ENCODE peak calls at places on chromosomes 7 and 10, in nine cellular contexts. P is GM13977; H is anterior cingulate cortex; W is MV-4-11; T is left ventricle myocardium inferior; G is SK-N-SH; N is caudate nucleus; U is stimulated activated CD8-positive, alpha-beta memory T cell treated with anti-CD3 and anti-CD28 coated beads, Interleukin-12 subunit alpha, Interleukin-12 subunit beta, amount 100 ng/mL, for 1 hour; C is fibroblast of pulmonary artery. D is an unnamed sample.

GRCh38 chr7:1669486-1669951 is 558 bp upstream of the ELFN1 start:
- DNase-seq in P (peak), U (no peak), W (no peak), H (no peak), N (no peak), G (peak), C (no peak), T (no peak), D (no peak)

GRCh38 chr7:105439174-105439893 is 50.6 kb upstream of the SRPK2 start:
- DNase-seq in U (no peak), C (peak), T (no peak), P (no peak), W (peak), G (peak), N (no peak), H (no peak), D (no peak)

GRCh38 chr10:93813507-93814465 is 56.0 kb downstream of the LGI1 start:
- DNase-seq in N (no peak), U (no peak), C (peak), H (peak), P (peak), T (peak), W (peak), G (peak), D (peak)

GRCh38 chr7:134782121-134782623 is 2.7 kb downstream of the CALD1 start:
- DNase-seq in N (no peak), C (peak), H (no peak), G (no peak), P (no peak), T (no peak), W (peak), U (no peak), D (no peak)

GRCh38 chr7:37947840-37948198 is 27.4 kb downstream of the EPDR1 start:
- DNase-seq in W (no peak), G (no peak), N (no peak), H (no peak), T (no peak), C (no peak), P (no peak), U (no peak), D (no peak)

GRCh38 chr7:107277331-107277730 is 108.5 kb downstream of the HBP1 start:
- DNase-seq in T (no peak), P (no peak), U (no peak), C (no peak), W (no peak), N (no peak), H (no peak), G (no peak), D (no peak)

GRCh38 chr10:15739437-15739970 is 19.8 kb upstream of the ITGA8 start:
- DNase-seq in N (no peak), P (no peak), H (no peak), C (no peak), T (no peak), W (no peak), G (no peak), U (no peak), D (no peak)

GRCh38 chr7:148084138-148084537 is 506.4 kb upstream of the C7orf33 start:
- DNase-seq in T (no peak), W (peak), N (no peak), P (peak), H (peak), C (peak), G (peak), U (no peak), D (peak)

GRCh38 chr10:128040681-128041080 is 85.5 kb downstream of the MKI67 start:
- DNase-seq in G (no peak), U (no peak), W (no peak), H (no peak), C (no peak), T (no peak), P (no peak), N (no peak), D (no peak)

GRCh38 chr10:103265712-103266329 is 11.1 kb upstream of the INA start:
- DNase-seq in G (no peak), H (no peak), N (no peak), C (peak), W (no peak), P (peak), U (no peak), T (no peak), D (no peak)

GRCh38 chr7:28093617-28094232 is 86.9 kb downstream of the JAZF1 start:
- DNase-seq in G (peak), C (peak), H (peak), N (no peak), T (peak), W (peak), P (peak), U (peak), D (peak)

GRCh38 chr10:101441539-101442455 is 87.8 kb downstream of the BTRC start:
- DNase-seq in U (no peak), H (no peak), N (no peak), T (no peak), G (peak), P (peak), C (peak), W (peak), D (peak)

GRCh38 chr10:77873558-77874380 is 52.8 kb downstream of the DLG5 start:
- DNase-seq in G (no peak), U (peak), C (peak), T (no peak), P (peak), W (no peak), N (no peak), H (no peak), D (no peak)

GRCh38 chr10:96974348-96974747 is 142.2 kb downstream of the LCOR start:
- DNase-seq in H (no peak), T (no peak), N (no peak), P (no peak), W (peak), U (no peak), G (peak), C (no peak), D (no peak)

GRCh38 chr7:100200693-100201092 is 19.1 kb upstream of the PVRIG start:
- DNase-seq in T (no peak), N (no peak), P (no peak), G (no peak), U (no peak), C (no peak), W (no peak), H (no peak), D (no peak)

GRCh38 chr10:111360260-111360925 is 283.6 kb downstream of the ADRA2A start:
- DNase-seq in U (no peak), N (no peak), G (peak), H (no peak), C (peak), T (peak), W (peak), P (peak), D (peak)

GRCh38 chr7:55348502-55348901 is 16.6 kb upstream of the LANCL2 start:
- DNase-seq in N (no peak), W (no peak), T (no peak), G (no peak), P (no peak), U (no peak), C (peak), H (no peak), D (no peak)

GRCh38 chr7:66960192-66960591 is 35.2 kb downstream of the SBDS start:
- DNase-seq in H (no peak), C (no peak), T (no peak), G (no peak), W (no peak), P (no peak), U (no peak), N (no peak), D (no peak)

GRCh38 chr10:117545141-117546019 is 2.8 kb downstream of the EMX2 start:
- DNase-seq in P (peak), W (no peak), G (no peak), T (no peak), C (no peak), H (no peak), N (no peak), U (no peak), D (no peak)

GRCh38 chr10:77006836-77007511 is 630.6 kb downstream of the KCNMA1 start:
- DNase-seq in W (no peak), C (peak), U (no peak), G (no peak), H (no peak), P (no peak), N (no peak), T (no peak), D (no peak)

GRCh38 chr10:121823993-121824463 is 103.8 kb downstream of the ATE1 start:
- DNase-seq in H (no peak), W (peak), C (peak), U (no peak), N (no peak), G (peak), T (no peak), P (peak), D (peak)

GRCh38 chr10:74040200-74041126 is 42.5 kb downstream of the VCL start:
- DNase-seq in U (no peak), T (no peak), H (no peak), C (no peak), N (no peak), G (no peak), W (no peak), P (no peak), D (no peak)

GRCh38 chr10:92264249-92264648 is 26.6 kb downstream of the CPEB3 start:
- DNase-seq in H (no peak), T (no peak), U (no peak), W (no peak), G (no peak), N (no peak), C (no peak), P (no peak), D (no peak)

GRCh38 chr7:86477343-86477742 is 166.4 kb upstream of the GRM3 start:
- DNase-seq in P (no peak), T (no peak), C (no peak), U (no peak), N (no peak), G (no peak), H (no peak), W (no peak), D (no peak)

GRCh38 chr7:77752016-77752415 is 46.2 kb downstream of the TMEM60 start:
- DNase-seq in H (no peak), N (no peak), P (no peak), W (peak), C (no peak), U (no peak), T (no peak), G (no peak), D (no peak)

GRCh38 chr7:138001529-138002095 is at the start of gene CREB3L2:
- DNase-seq in H (peak), W (peak), T (peak), U (peak), N (no peak), P (no peak), G (peak), C (peak), D (peak)

GRCh38 chr10:124743188-124744046 is 761 bp downstream of the FAM53B start:
- DNase-seq in P (peak), C (no peak), U (no peak), H (no peak), G (peak), T (no peak), W (no peak), N (no peak), D (peak)

GRCh38 chr7:42877852-42878251 is 34.0 kb downstream of the C7orf25 start:
- DNase-seq in N (no peak), U (no peak), T (no peak), H (no peak), C (no peak), W (peak), P (no peak), G (no peak), D (no peak)

GRCh38 chr10:32271617-32272016 is 75.3 kb downstream of the EPC1 start:
- DNase-seq in H (no peak), T (no peak), N (no peak), U (no peak), W (no peak), C (peak), P (no peak), G (no peak), D (no peak)

GRCh38 chr10:17199351-17199804 is 2.1 kb downstream of the TRDMT1 start:
- DNase-seq in G (peak), T (no peak), N (no peak), W (no peak), P (no peak), U (no peak), C (peak), H (no peak), D (no peak)

GRCh38 chr7:1290262-1291039 is 57.8 kb downstream of the UNCX start:
- DNase-seq in H (peak), G (no peak), W (no peak), T (no peak), C (peak), U (peak), P (no peak), N (peak), D (no peak)

GRCh38 chr10:90652519-90652918 is 205.3 kb downstream of the HTR7 start:
- DNase-seq in N (no peak), T (no peak), G (no peak), P (no peak), C (peak), U (no peak), W (no peak), H (no peak), D (no peak)